ENCODE peak calls at places on chromosomes 3 and 15, in ten cellular contexts. R is glutamatergic neuron, N is RWPE1, H is fibroblast of the aortic adventitia, L is HCT116, S is brain microvascular endothelial cell, B is cardiac muscle cell, P is astrocyte of the spinal cord, V is GM10248, G is endothelial cell of umbilical vein. T is an unnamed sample.

GRCh38 chr3:20668411-20668810 is 482.4 kb upstream of the SGO1 start:
- DNase-seq in H (no peak), V (no peak), B (peak), S (peak), N (no peak), L (no peak), G (peak), R (peak), P (no peak), T (no peak)

GRCh38 chr3:78459751-78460150 is 1308.0 kb downstream of the ROBO1 start:
- DNase-seq in S (no peak), B (no peak), P (no peak), G (no peak), L (no peak), N (no peak), R (no peak), H (no peak), V (no peak), T (no peak)

GRCh38 chr3:67329358-67329757 is 325.1 kb downstream of the SUCLG2 start:
- DNase-seq in V (no peak), B (no peak), S (no peak), L (no peak), P (no peak), R (no peak), N (no peak), G (no peak), H (no peak), T (no peak)

GRCh38 chr3:151864423-151865101 is 8.9 kb upstream of the SUCNR1 start:
- DNase-seq in G (peak), H (peak), R (no peak), N (peak), S (peak), L (peak), B (peak), P (peak), V (no peak), T (no peak)

GRCh38 chr3:100210777-100211145 is 50.0 kb upstream of the TBC1D23 start:
- DNase-seq in G (peak), P (peak), H (peak), N (no peak), B (peak), V (no peak), S (peak), R (no peak), L (no peak), T (no peak)

GRCh38 chr3:5019411-5020261 is 40.4 kb downstream of the BHLHE40 start:
- DNase-seq in L (no peak), G (no peak), H (no peak), N (no peak), V (no peak), B (no peak), S (no peak), P (no peak), R (no peak), T (no peak)

GRCh38 chr15:90177012-90177411 is 24.1 kb upstream of the SEMA4B start:
- DNase-seq in G (no peak), R (no peak), L (no peak), B (no peak), H (no peak), P (no peak), S (no peak), N (no peak), V (no peak), T (no peak)

GRCh38 chr15:99306694-99307338 is 55.5 kb downstream of the LRRC28 start:
- DNase-seq in H (no peak), S (no peak), B (no peak), N (no peak), R (peak), L (no peak), V (no peak), P (no peak), G (no peak), T (no peak)

GRCh38 chr3:180466401-180467005 is 135.5 kb upstream of the TTC14 start:
- DNase-seq in S (no peak), N (no peak), V (no peak), L (no peak), H (peak), B (no peak), G (no peak), P (no peak), R (no peak), T (no peak)

GRCh38 chr3:138186216-138186615 is 885 bp upstream of the ARMC8 start:
- DNase-seq in L (peak), B (no peak), V (no peak), R (no peak), G (no peak), S (no peak), P (no peak), N (no peak), H (no peak), T (no peak)

GRCh38 chr3:112654979-112655378 is 14.0 kb upstream of the CCDC80 start:
- DNase-seq in B (peak), N (no peak), G (no peak), L (no peak), P (peak), V (no peak), H (no peak), R (no peak), S (no peak), T (no peak)
- TF ChIP-seq CTCF in B (no peak), N (no peak), G (no peak), L (peak), P (no peak), V (no peak), H (peak), R (no peak), S (peak), T (no peak)

GRCh38 chr3:72421786-72422185 is 426.5 kb downstream of the SHQ1 start:
- DNase-seq in H (no peak), B (no peak), L (no peak), P (no peak), R (no peak), S (no peak), V (no peak), N (no peak), G (no peak), T (no peak)

GRCh38 chr3:72418149-72418686 is 430.0 kb downstream of the SHQ1 start:
- DNase-seq in R (no peak), B (no peak), S (no peak), P (no peak), L (no peak), N (no peak), H (no peak), G (no peak), V (no peak), T (no peak)

GRCh38 chr3:72423643-72424042 is 424.6 kb downstream of the SHQ1 start:
- DNase-seq in N (no peak), H (no peak), R (no peak), V (no peak), S (no peak), B (no peak), P (no peak), L (no peak), G (no peak), T (no peak)

GRCh38 chr3:72414481-72415016 is 433.7 kb downstream of the SHQ1 start:
- DNase-seq in H (no peak), P (no peak), V (no peak), R (no peak), G (no peak), B (no peak), N (no peak), S (no peak), L (no peak), T (no peak)

GRCh38 chr3:72418856-72419255 is 429.4 kb downstream of the SHQ1 start:
- DNase-seq in B (no peak), L (no peak), H (no peak), G (peak), R (no peak), P (no peak), V (no peak), S (no peak), N (no peak), T (no peak)
- TF ChIP-seq CTCF in B (no peak), L (no peak), H (no peak), G (peak), R (no peak), P (no peak), V (no peak), S (no peak), N (no peak), T (no peak)

GRCh38 chr15:65286704-65287514 is at the start of gene PARP16:
- DNase-seq in H (peak), S (peak), N (peak), V (peak), B (peak), L (peak), P (peak), R (peak), G (peak), T (peak)

GRCh38 chr15:65286069-65286703 is 497 bp downstream of the PARP16 start:
- DNase-seq in H (peak), R (no peak), N (no peak), B (peak), P (peak), G (peak), L (no peak), V (peak), S (no peak), T (peak)

GRCh38 chr15:65289261-65289854 is 2.7 kb upstream of the PARP16 start:
- DNase-seq in R (no peak), L (no peak), N (no peak), H (no peak), G (no peak), B (no peak), P (no peak), V (no peak), S (no peak), T (no peak)

GRCh38 chr15:65287515-65287845 is 797 bp upstream of the PARP16 start:
- DNase-seq in H (no peak), G (no peak), V (peak), S (no peak), B (no peak), L (no peak), N (no peak), P (no peak), R (no peak), T (no peak)

DNA sequence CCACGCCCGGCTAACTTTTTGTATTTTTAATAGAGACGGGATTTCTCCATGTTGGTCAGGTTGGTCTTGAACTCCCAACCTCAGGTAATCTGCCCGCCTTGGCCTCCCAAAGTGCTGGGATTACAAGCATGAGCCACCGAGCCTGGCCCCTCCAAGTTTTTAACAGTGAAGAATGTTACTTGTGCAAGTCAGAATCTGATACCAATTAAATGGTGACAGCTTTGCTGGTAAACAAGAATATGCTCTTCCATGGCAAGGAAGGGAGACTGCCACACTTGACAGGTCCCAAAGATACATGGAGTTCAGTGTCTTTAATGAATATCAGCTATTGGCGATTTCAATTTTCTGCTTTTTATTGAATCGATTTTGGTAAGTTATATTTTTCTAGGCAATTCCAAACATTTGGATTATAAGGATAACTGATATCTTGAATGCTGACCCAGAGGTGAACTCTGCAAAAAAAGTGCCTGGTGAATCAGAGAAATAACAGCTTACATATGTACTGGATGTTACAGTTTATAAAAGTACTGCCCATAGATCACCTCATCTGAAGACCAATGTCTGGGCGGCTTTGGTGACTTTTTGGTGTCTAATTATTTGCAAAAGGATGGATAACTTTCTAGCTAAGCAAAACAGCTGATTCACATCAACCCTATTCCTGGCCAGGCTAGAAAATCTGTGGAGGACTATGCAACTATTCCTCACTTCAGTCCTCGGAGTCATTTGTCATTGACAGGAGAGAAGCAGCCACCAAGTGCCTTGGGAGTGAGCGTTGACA is 1.2 kb downstream of the PARP16 start:
- DNase-seq in V (peak), N (no peak), R (no peak), S (peak), L (no peak), B (no peak), P (no peak), H (peak), G (no peak), T (no peak)
- TF ChIP-seq CTCF in V (no peak), N (no peak), R (no peak), S (no peak), L (no peak), B (no peak), P (no peak), H (no peak), G (no peak), T (no peak)

GRCh38 chr3:147383617-147384016 is 22.7 kb downstream of the ZIC4 start:
- DNase-seq in N (no peak), R (no peak), L (peak), V (no peak), S (no peak), P (no peak), H (no peak), G (no peak), B (no peak), T (no peak)
- TF ChIP-seq CTCF in N (no peak), R (no peak), L (peak), V (no peak), S (peak), P (peak), H (peak), G (peak), B (peak), T (no peak)

GRCh38 chr15:74133703-74134386 is 3.5 kb downstream of the ISLR2 start:
- DNase-seq in L (no peak), N (no peak), H (no peak), G (no peak), S (no peak), R (peak), B (no peak), P (no peak), V (no peak), T (no peak)

GRCh38 chr15:74135041-74135565 is 4.7 kb downstream of the ISLR2 start:
- DNase-seq in G (no peak), L (no peak), H (no peak), R (no peak), B (no peak), P (no peak), N (no peak), V (no peak), S (no peak), T (no peak)

GRCh38 chr15:74132681-74133070 is 2.3 kb downstream of the ISLR2 start:
- DNase-seq in P (peak), B (no peak), V (no peak), S (no peak), G (no peak), H (no peak), N (no peak), L (no peak), R (no peak), T (no peak)

GRCh38 chr15:74133071-74133702 is 2.8 kb downstream of the ISLR2 start:
- DNase-seq in N (no peak), R (no peak), B (no peak), V (no peak), S (no peak), P (no peak), H (no peak), L (no peak), G (no peak), T (no peak)

GRCh38 chr15:74134387-74135027 is 4.1 kb downstream of the ISLR2 start:
- DNase-seq in G (peak), H (no peak), N (peak), P (peak), S (no peak), L (no peak), R (peak), V (no peak), B (no peak), T (no peak)
- TF ChIP-seq CTCF in G (peak), H (no peak), N (peak), P (peak), S (peak), L (peak), R (peak), V (peak), B (peak), T (no peak)

GRCh38 chr15:85523530-85523929 is 143.1 kb downstream of the AKAP13 start:
- DNase-seq in P (no peak), H (no peak), B (no peak), L (no peak), N (no peak), V (no peak), S (no peak), R (no peak), G (no peak), T (no peak)
- TF ChIP-seq CTCF in P (no peak), H (no peak), B (no peak), L (no peak), N (no peak), V (no peak), S (no peak), R (no peak), G (no peak), T (no peak)

DNA sequence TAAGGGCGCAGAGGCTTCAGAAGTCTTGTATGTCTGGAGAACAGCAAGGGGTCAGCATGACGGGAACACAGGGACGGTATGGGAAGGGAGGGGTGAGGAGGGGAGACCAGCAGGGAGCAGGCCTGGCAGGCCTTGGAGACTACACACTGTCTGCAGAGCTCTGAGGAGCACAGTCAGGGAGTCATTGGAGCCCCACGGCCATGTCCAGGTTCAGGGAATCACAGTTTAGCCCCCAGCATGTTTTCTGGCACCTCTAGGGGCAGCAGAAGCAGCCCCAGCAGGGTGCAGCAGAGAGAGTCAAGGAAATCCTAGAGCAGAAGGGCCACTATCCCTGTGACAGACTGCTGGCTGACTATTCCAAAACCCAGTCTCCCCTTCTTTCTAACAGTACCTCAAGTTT is 3.2 kb downstream of the LAMP3 start:
- DNase-seq in V (no peak), N (no peak), B (no peak), P (no peak), G (no peak), H (no peak), S (no peak), R (no peak), L (no peak), T (no peak)
- TF ChIP-seq CTCF in V (peak), N (no peak), B (peak), P (peak), G (peak), H (peak), S (peak), R (no peak), L (no peak), T (no peak)

GRCh38 chr15:63003836-63004610 is 38.5 kb upstream of the TPM1 start:
- DNase-seq in N (no peak), R (no peak), P (no peak), H (no peak), V (no peak), L (no peak), S (no peak), G (no peak), B (no peak), T (no peak)
- TF ChIP-seq CTCF in N (no peak), R (no peak), P (no peak), H (no peak), V (no peak), L (no peak), S (no peak), G (no peak), B (no peak), T (no peak)